ENCODE peak calls at places on chromosome 20, in five cellular contexts. D is H9, N is PC-3, K is HepG2, A is fibroblast of lung. M is an unnamed sample.

GRCh38 chr20:50317644-50318043 is 127.0 kb downstream of the CEBPB start:
- DNase-seq in A (no peak), N (no peak), D (no peak), K (no peak), M (no peak)

GRCh38 chr20:46995561-46996142 is 101.0 kb downstream of the EYA2 start:
- DNase-seq in K (no peak), D (no peak), N (no peak), A (no peak), M (no peak)

GRCh38 chr20:37796121-37796520 is 102.3 kb downstream of the CTNNBL1 start:
- DNase-seq in D (no peak), N (no peak), K (no peak), A (no peak), M (no peak)

GRCh38 chr20:23255658-23256385 is 94.8 kb upstream of the NXT1 start:
- DNase-seq in N (no peak), D (no peak), K (no peak), A (peak; percentile 29), M (no peak)

GRCh38 chr20:56433880-56434255 is 21.8 kb downstream of the CASS4 start:
- DNase-seq in K (no peak), A (peak; percentile 92), D (no peak), N (no peak), M (no peak)

GRCh38 chr20:20814685-20815084 is 102.2 kb upstream of the RALGAPA2 start:
- DNase-seq in N (no peak), A (no peak), K (peak; percentile 68), D (peak; percentile 85), M (no peak)

GRCh38 chr20:49448917-49449316 is 33.6 kb downstream of the KCNB1 start:
- DNase-seq in A (no peak), N (no peak), D (peak; percentile 63), K (no peak), M (no peak)

GRCh38 chr20:2752631-2753455 is 47.6 kb downstream of the CPXM1 start:
- DNase-seq in A (peak; percentile 14), K (peak; percentile 58), D (peak; percentile 77), N (peak; percentile 50), M (no peak)

GRCh38 chr20:977021-977420 is 25.1 kb downstream of the RSPO4 start:
- DNase-seq in D (no peak), N (no peak), A (no peak), K (no peak), M (no peak)

GRCh38 chr20:35604444-35604750 is 11.2 kb upstream of the SPAG4 start:
- DNase-seq in D (peak; percentile 83), N (no peak), A (no peak), K (peak; percentile 70), M (no peak)

GRCh38 chr20:53739799-53740785 is 146.5 kb upstream of the ZNF217 start:
- DNase-seq in N (peak; percentile 68), D (no peak), A (peak; percentile 54), K (no peak), M (no peak)

GRCh38 chr20:34896086-34896551 is 19.7 kb downstream of the ACSS2 start:
- DNase-seq in N (no peak), D (no peak), K (no peak), A (peak; percentile 53), M (no peak)

GRCh38 chr20:56808119-56808725 is 179.1 kb downstream of the TFAP2C start:
- DNase-seq in A (no peak), N (no peak), D (no peak), K (no peak), M (no peak)

GRCh38 chr20:3887870-3888614 is 1.1 kb upstream of the PANK2 start:
- DNase-seq in N (peak; percentile 42), D (no peak), K (no peak), A (peak; percentile 56), M (no peak)

GRCh38 chr20:31713312-31714049 is 9.2 kb downstream of the BCL2L1 start:
- DNase-seq in D (peak; percentile 56), K (peak; percentile 81), A (peak; percentile 93), N (peak; percentile 97), M (no peak)

GRCh38 chr20:38196592-38196991 is 31.5 kb upstream of the TGM2 start:
- DNase-seq in D (no peak), A (no peak), K (no peak), N (no peak), M (no peak)

GRCh38 chr20:49866051-49866450 is 49.3 kb downstream of the SPATA2 start:
- DNase-seq in A (no peak), N (no peak), D (no peak), K (no peak), M (no peak)

GRCh38 chr20:20369353-20370086 is 1.6 kb downstream of the INSM1 start:
- DNase-seq in K (no peak), A (no peak), D (peak; percentile 86), N (peak; percentile 33), M (no peak)

GRCh38 chr20:46468508-46468907 is 44.9 kb downstream of the ZNF334 start:
- DNase-seq in N (no peak), D (no peak), K (no peak), A (no peak), M (no peak)

GRCh38 chr20:19995220-19995863 is 21.8 kb upstream of the NAA20 start:
- DNase-seq in A (peak; percentile 59), K (peak; percentile 63), D (no peak), N (peak; percentile 77), M (no peak)

GRCh38 chr20:50550531-50550930 is 40.3 kb downstream of the PTPN1 start:
- DNase-seq in N (no peak), D (no peak), K (no peak), A (no peak), M (no peak)

GRCh38 chr20:48801197-48801596 is 26.6 kb downstream of the PREX1 start:
- DNase-seq in K (no peak), D (no peak), N (no peak), A (no peak), M (no peak)

GRCh38 chr20:51160821-51161220 is 137.9 kb upstream of the KCNG1 start:
- DNase-seq in A (no peak), K (no peak), D (no peak), N (no peak), M (no peak)

GRCh38 chr20:33664085-33664761 is 2.1 kb downstream of the C20orf144 start:
- DNase-seq in D (no peak), N (no peak), A (no peak), K (no peak), M (no peak)

GRCh38 chr20:22341508-22341907 is 242.9 kb downstream of the FOXA2 start:
- DNase-seq in K (peak; percentile 21), D (no peak), N (peak; percentile 91), A (peak; percentile 4), M (peak; percentile 40)

GRCh38 chr20:8318999-8319614 is 187.0 kb downstream of the PLCB1 start:
- DNase-seq in K (no peak), N (no peak), D (no peak), A (no peak), M (no peak)

GRCh38 chr20:3166338-3166912 is 6.8 kb upstream of the FASTKD5 start:
- DNase-seq in N (no peak), A (no peak), K (no peak), D (no peak), M (no peak)

GRCh38 chr20:24497851-24498250 is 28.4 kb downstream of the SYNDIG1 start:
- DNase-seq in K (peak; percentile 20), A (peak; percentile 53), D (peak; percentile 2), N (peak; percentile 9), M (no peak)

GRCh38 chr20:41340327-41341055 is at the start of gene LPIN3:
- DNase-seq in K (peak; percentile 92), A (peak; percentile 58), D (peak; percentile 96), N (peak; percentile 98), M (peak; percentile 84)
- H3K9ac ChIP-seq in K (peak within 1 kb of the TSS; percentile 76), A (peak within 1 kb of the TSS; percentile 48), D (no peak within 1 kb of the TSS), N (peak within 1 kb of the TSS; percentile 82), M (peak within 1 kb of the TSS; percentile 83)

GRCh38 chr20:62779417-62779685 is 16.9 kb upstream of the MRGBP start:
- DNase-seq in D (no peak), A (no peak), N (no peak), K (no peak), M (no peak)
- H3K27ac ChIP-seq in D (no peak overlapping the region), A (no peak overlapping the region), N (no peak overlapping the region), K (no peak overlapping the region), M (no peak overlapping the region)

GRCh38 chr20:17668432-17668831 is 13.6 kb downstream of the RRBP1 start:
- DNase-seq in K (no peak), N (no peak), A (no peak), D (no peak), M (no peak)

GRCh38 chr20:17669306-17669931 is 12.6 kb downstream of the RRBP1 start:
- DNase-seq in D (no peak), N (no peak), A (no peak), K (no peak), M (no peak)

GRCh38 chr20:17666491-17666890 is 15.6 kb downstream of the RRBP1 start:
- DNase-seq in D (no peak), N (no peak), A (peak; percentile 67), K (no peak), M (no peak)

GRCh38 chr20:17665756-17666155 is 16.3 kb downstream of the RRBP1 start:
- DNase-seq in N (no peak), K (no peak), A (no peak), D (no peak), M (no peak)

DNA sequence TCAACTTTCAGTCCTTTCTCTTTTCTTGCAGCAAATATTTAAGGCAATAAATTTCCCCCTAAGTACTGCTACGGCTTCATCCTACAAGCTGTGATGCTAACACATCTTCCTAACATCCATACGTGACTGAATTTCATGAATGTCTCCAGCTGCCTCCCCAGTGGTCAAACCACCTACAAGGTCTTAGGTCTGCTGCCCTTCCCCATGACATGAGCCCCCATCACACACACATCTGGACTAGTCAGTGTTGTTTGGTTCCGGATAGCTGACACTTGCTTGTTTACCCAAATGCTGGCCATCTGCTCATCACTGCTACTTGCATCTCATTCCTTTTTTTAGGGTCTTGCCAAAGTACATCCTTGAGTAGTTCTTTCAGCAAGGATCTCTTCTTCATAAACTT is 14.6 kb downstream of the RRBP1 start:
- DNase-seq in K (no peak), N (no peak), D (no peak), A (no peak), M (no peak)
- H3K9ac ChIP-seq in K (no peak overlapping the region), N (no peak overlapping the region), D (no peak overlapping the region), A (no peak overlapping the region), M (no peak overlapping the region)

GRCh38 chr20:45174434-45175364 is at the start of gene PI3:
- DNase-seq in N (peak; percentile 99), D (no peak), K (peak; percentile 38), A (peak; percentile 5), M (no peak)
- H3K27ac ChIP-seq in N (peak within 1 kb of the TSS; percentile 93), D (no peak within 1 kb of the TSS), K (no peak within 1 kb of the TSS), A (no peak within 1 kb of the TSS), M (no peak within 1 kb of the TSS)

DNA sequence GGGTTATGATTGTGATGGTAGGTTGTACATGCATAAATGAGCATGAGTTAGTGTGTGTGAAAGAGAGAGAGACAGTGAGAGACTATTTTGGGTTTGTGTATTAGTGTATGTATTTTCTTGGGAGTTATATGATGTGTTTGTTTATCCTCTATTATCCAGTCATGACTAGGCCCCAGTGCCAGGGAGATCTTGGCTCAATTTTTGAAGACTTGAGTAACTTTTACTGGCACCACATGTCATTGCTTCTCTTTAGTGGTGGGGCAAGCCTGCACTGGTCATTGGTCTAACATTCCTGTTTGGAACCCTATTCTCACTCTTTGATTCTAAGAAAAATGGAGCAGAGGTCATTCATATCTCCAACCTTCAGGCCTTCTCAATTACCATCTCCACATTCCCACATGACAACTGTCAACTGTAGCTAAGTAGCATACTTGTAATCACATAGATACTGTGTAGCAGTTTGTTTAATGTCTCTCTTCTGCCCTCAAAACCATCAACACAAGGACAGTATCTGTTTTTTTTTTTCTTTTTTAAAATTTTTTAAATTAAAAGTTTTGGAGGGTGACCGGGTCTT is 8.8 kb downstream of the L3MBTL1 start:
- DNase-seq in K (no peak), A (no peak), N (no peak), D (no peak), M (no peak)
- H3K9ac ChIP-seq in K (no peak overlapping the region), A (no peak overlapping the region), N (no peak overlapping the region), D (no peak overlapping the region), M (no peak overlapping the region)